ENCODE peak calls at places on chromosomes 7 and 10, in ten cellular contexts. M is fibroblast of pulmonary artery; T is HFF-Myc; H is CD8-positive, alpha-beta T cell; C is astrocyte of the spinal cord; S is GM12865; U is A549; Q is progenitor cell of endocrine pancreas; Z is fibroblast of mammary gland; D is sigmoid colon. J is an unnamed sample.

GRCh38 chr7:146084086-146084485 is 32.5 kb upstream of the CNTNAP2 start:
- DNase-seq in M (no peak), T (no peak), H (no peak), C (no peak), S (no peak), U (no peak), Q (no peak), Z (no peak), D (no peak), J (no peak)

GRCh38 chr7:95544174-95544573 is 52.1 kb downstream of the PDK4 start:
- DNase-seq in M (no peak), T (no peak), H (no peak), C (no peak), S (no peak), U (no peak), Q (no peak), Z (peak), D (no peak), J (no peak)

GRCh38 chr7:99997545-99998137 is 17.8 kb upstream of the ZKSCAN1 start:
- DNase-seq in M (peak), T (no peak), H (peak), C (peak), S (peak), U (no peak), Q (no peak), Z (peak), D (peak), J (peak)

GRCh38 chr10:30980951-30981616 is 50.6 kb downstream of the ZNF438 start:
- DNase-seq in M (peak), T (peak), H (no peak), C (peak), S (no peak), U (no peak), Q (no peak), Z (peak), D (peak), J (peak)

GRCh38 chr10:111515264-111515663 is 438.4 kb downstream of the ADRA2A start:
- DNase-seq in M (no peak), T (no peak), H (no peak), C (no peak), S (no peak), U (no peak), Q (no peak), Z (no peak), D (no peak), J (no peak)

GRCh38 chr10:35613597-35614226 is 8.6 kb downstream of the GJD4 start:
- DNase-seq in M (peak), T (no peak), H (no peak), C (peak), S (no peak), U (peak), Q (no peak), Z (peak), D (no peak), J (no peak)

GRCh38 chr10:104193787-104194186 is 38.4 kb downstream of the CFAP43 start:
- DNase-seq in M (no peak), T (no peak), H (no peak), C (no peak), S (no peak), U (no peak), Q (no peak), Z (no peak), D (no peak), J (no peak)

GRCh38 chr7:29190349-29191045 is 4.1 kb upstream of the CHN2 start:
- DNase-seq in M (no peak), T (no peak), H (no peak), C (no peak), S (no peak), U (peak), Q (no peak), Z (no peak), D (no peak), J (no peak)

GRCh38 chr10:97759157-97759980 is 12.4 kb downstream of the SFRP5 start:
- DNase-seq in M (peak), T (peak), H (peak), C (peak), S (peak), U (peak), Q (peak), Z (peak), D (peak), J (peak)

GRCh38 chr10:114271779-114272167 is 32.7 kb downstream of the VWA2 start:
- DNase-seq in M (peak), T (peak), H (no peak), C (peak), S (no peak), U (peak), Q (no peak), Z (peak), D (peak), J (no peak)

GRCh38 chr7:73940701-73941238 is 79.8 kb downstream of the TMEM270 start:
- DNase-seq in M (no peak), T (no peak), H (no peak), C (no peak), S (no peak), U (no peak), Q (no peak), Z (no peak), D (no peak), J (no peak)

GRCh38 chr7:90211391-90212148 is at the start of gene STEAP2:
- DNase-seq in M (peak), T (peak), H (no peak), C (peak), S (peak), U (peak), Q (peak), Z (peak), D (peak), J (peak)

GRCh38 chr7:36153571-36154097 is 580 bp downstream of the EEPD1 start:
- DNase-seq in M (no peak), T (no peak), H (no peak), C (no peak), S (no peak), U (no peak), Q (peak), Z (no peak), D (peak), J (no peak)

DNA sequence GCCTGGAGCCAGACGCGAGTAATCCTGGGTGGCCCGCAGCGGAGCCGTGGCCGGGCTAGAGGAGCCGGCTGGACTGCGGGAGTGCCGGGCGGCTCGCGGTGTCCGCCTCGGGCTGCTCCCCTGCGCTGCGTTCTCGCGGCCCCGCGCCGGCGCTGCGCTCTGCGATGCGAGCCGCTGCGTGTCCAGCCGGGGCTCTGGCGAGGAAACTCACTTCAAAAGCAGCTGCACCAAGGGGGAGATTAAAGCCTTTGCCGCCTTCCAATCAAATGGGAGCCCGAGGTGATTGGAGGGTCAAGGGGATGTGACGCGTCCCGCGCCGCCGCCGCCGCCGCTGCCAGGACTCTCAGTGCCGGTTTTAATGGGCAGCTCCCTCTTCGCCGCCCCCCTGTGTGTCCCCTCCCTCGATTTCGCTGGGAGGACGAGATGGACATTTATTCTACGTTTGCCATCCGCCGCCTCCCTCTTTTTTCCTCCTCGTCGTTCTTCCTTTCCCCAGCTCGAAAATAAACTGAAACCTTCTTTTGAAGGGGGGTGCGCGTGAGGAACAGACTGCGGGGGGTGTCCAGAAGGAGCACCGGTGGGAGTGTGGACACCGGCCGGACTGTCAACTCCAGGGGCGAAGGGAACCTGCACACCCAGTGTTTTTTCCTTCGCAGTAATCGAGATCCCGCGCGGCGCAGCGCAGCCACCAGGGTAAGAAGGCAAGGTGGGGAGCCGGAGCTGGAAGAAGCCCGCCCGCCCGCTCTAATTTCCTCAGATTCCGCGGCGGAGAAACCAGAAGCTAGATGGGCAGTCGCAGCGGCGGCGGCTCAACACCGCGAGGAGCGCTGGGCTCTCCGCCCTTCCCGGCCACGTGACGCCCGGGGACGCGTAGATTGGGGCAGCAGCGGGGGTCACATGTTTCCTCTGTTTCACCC is at the start of gene ZNF503:
- DNase-seq in M (peak), T (peak), H (no peak), C (peak), S (peak), U (peak), Q (peak), Z (peak), D (peak), J (peak)
- TF ChIP-seq CTCF in M (peak), T (peak), H (no peak), C (peak), S (no peak), U (no peak), Q (peak), Z (peak), D (peak), J (peak)

GRCh38 chr7:67738-68395 is 124.5 kb upstream of the FAM20C start:
- DNase-seq in M (no peak), T (no peak), H (no peak), C (peak), S (no peak), U (no peak), Q (no peak), Z (no peak), D (peak), J (no peak)
- TF ChIP-seq CTCF in M (peak), T (no peak), H (no peak), C (peak), S (no peak), U (no peak), Q (peak), Z (no peak), D (no peak), J (no peak)

GRCh38 chr10:132576671-132577349 is 39.2 kb downstream of the INPP5A start:
- DNase-seq in M (no peak), T (no peak), H (no peak), C (no peak), S (no peak), U (no peak), Q (no peak), Z (no peak), D (no peak), J (no peak)

GRCh38 chr10:132578287-132578951 is 40.8 kb downstream of the INPP5A start:
- DNase-seq in M (no peak), T (no peak), H (no peak), C (no peak), S (no peak), U (no peak), Q (no peak), Z (no peak), D (peak), J (no peak)

GRCh38 chr10:132579027-132579859 is 41.7 kb downstream of the INPP5A start:
- DNase-seq in M (no peak), T (no peak), H (peak), C (no peak), S (no peak), U (no peak), Q (no peak), Z (no peak), D (peak), J (no peak)

GRCh38 chr10:132575320-132576201 is 38.0 kb downstream of the INPP5A start:
- DNase-seq in M (peak), T (peak), H (no peak), C (peak), S (peak), U (peak), Q (no peak), Z (peak), D (no peak), J (no peak)

DNA sequence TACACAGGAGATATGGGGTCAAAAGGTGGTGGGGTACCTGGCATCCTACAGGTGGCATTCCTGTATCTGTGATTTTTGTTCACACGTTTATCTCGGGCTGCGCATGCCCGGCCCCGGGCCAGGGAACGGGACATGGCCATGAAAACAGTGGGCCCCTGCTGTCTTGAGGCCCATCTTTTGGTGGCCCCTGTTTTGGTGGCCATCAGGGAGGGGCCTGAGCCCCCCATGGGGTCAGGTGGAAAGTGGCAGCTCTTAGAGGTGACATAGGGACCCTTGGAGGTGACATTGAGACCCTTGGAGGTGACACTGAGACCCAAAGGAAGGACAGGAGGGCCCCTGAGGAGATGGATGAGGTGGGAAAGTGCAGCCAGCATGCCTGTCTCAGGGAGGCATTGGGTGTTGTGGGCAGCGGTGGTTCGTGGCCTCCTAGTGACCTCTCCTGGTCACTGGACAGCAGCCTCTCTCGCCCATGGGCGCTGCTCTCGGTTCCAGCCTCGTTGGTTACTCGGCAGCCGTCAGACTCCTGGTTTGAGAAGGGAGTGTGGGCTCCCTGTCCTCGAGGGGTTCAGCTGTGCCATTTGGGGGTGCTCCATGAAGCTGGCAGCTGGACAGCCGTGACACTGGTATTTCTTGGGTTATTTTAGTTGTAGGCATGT is 39.9 kb downstream of the INPP5A start:
- DNase-seq in M (peak), T (no peak), H (no peak), C (no peak), S (no peak), U (peak), Q (no peak), Z (no peak), D (peak), J (no peak)
- TF ChIP-seq CTCF in M (peak), T (no peak), H (no peak), C (peak), S (no peak), U (peak), Q (peak), Z (peak), D (no peak), J (no peak)

DNA sequence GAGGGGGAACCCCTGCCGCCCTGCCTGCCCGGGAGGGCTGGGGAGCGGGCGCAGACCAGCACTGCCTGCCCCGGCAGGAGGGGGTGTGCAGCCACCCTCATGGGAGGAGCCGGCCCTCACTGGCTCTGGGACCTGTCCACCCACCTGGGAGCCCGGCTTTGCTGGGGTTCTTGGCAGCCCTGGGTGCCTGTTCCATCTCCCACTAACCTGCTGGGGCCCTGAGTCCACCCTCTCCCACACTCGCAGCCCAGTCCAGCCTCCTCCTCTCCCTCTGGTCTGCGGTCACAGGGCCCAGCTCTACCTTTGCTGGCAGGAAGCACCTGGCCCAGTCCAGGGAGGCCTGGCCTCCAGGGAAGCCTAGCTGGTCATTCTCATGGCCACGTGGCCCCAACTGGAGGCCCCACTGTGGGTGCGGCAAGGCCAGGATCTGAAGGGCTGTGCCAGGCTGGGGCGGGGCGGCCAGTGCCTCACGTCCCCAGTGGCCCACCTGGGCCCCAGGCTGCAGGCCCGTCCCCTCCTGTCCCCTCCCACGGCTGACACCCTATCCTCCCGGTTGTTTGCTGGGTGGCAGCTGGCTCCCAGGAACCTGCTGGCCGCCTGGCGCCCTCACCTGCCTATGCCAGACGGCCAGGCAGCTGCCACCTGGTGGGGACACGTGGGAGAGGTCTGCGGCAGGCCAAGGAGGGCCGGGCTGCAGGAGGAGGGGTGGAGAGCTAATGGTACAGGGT is at the start of gene TMEM184A:
- DNase-seq in M (no peak), T (no peak), H (peak), C (no peak), S (peak), U (peak), Q (peak), Z (no peak), D (no peak), J (peak)
- TF ChIP-seq CTCF in M (peak), T (peak), H (peak), C (peak), S (peak), U (peak), Q (peak), Z (no peak), D (no peak), J (peak)

GRCh38 chr7:132249591-132249971 is 326.7 kb downstream of the PLXNA4 start:
- DNase-seq in M (peak), T (no peak), H (no peak), C (no peak), S (peak), U (peak), Q (no peak), Z (no peak), D (no peak), J (peak)
- TF ChIP-seq CTCF in M (no peak), T (no peak), H (no peak), C (peak), S (no peak), U (peak), Q (peak), Z (peak), D (no peak), J (peak)